ENCODE peak calls at places on chromosome 20, in five cellular contexts. L is HS-5, O is DMS153, A is GM10248, F is mammary epithelial cell. B is an unnamed sample.

GRCh38 chr20:19495905-19496703 is 262.0 kb upstream of the RIN2 start:
- DNase-seq in A (no peak), F (no peak), L (peak; percentile 19), O (no peak), B (no peak)

GRCh38 chr20:50111120-50111828 is 1.7 kb downstream of the UBE2V1 start:
- DNase-seq in O (no peak), A (no peak), L (peak; percentile 88), F (peak; percentile 78), B (no peak)

GRCh38 chr20:8464368-8464767 is 332.3 kb downstream of the PLCB1 start:
- DNase-seq in F (peak; percentile 18), O (no peak), L (no peak), A (no peak), B (peak; percentile 12)

GRCh38 chr20:33985830-33986229 is 7.9 kb upstream of the RALY start:
- DNase-seq in F (no peak), O (no peak), A (no peak), L (no peak), B (no peak)

GRCh38 chr20:57582432-57583288 is 21.8 kb downstream of the PCK1 start:
- DNase-seq in A (no peak), O (peak; percentile 5), F (no peak), L (no peak), B (no peak)

GRCh38 chr20:1375515-1375914 is 17.3 kb downstream of the FKBP1A start:
- DNase-seq in L (peak; percentile 57), A (no peak), O (no peak), F (peak; percentile 37), B (no peak)

GRCh38 chr20:25480156-25480555 is 72.7 kb downstream of the GINS1 start:
- DNase-seq in L (no peak), F (no peak), O (no peak), A (no peak), B (no peak)

GRCh38 chr20:18019068-18019467 is 38.6 kb downstream of the OVOL2 start:
- DNase-seq in O (no peak), F (no peak), L (no peak), A (peak; percentile 74), B (no peak)

GRCh38 chr20:63499333-63499969 is 568 bp upstream of the EEF1A2 start:
- DNase-seq in O (no peak), L (no peak), F (no peak), A (no peak), B (no peak)

GRCh38 chr20:57620999-57621398 is 773 bp upstream of the ZBP1 start:
- DNase-seq in F (no peak), A (no peak), O (no peak), L (no peak), B (no peak)

GRCh38 chr20:44850272-44850671 is 35.2 kb upstream of the YWHAB start:
- DNase-seq in A (no peak), O (no peak), F (no peak), L (no peak), B (no peak)

GRCh38 chr20:1813101-1813529 is 82.1 kb upstream of the SIRPA start:
- DNase-seq in O (no peak), A (no peak), L (peak; percentile 80), F (peak; percentile 84), B (no peak)

GRCh38 chr20:49697071-49697470 is 16.6 kb downstream of the B4GALT5 start:
- DNase-seq in F (no peak), O (peak; percentile 40), L (no peak), A (no peak), B (no peak)

GRCh38 chr20:25484911-25485511 is 77.5 kb downstream of the GINS1 start:
- DNase-seq in L (no peak), O (no peak), F (peak; percentile 72), A (no peak), B (peak; percentile 63)

GRCh38 chr20:23217023-23217422 is 130.9 kb upstream of the CD93 start:
- DNase-seq in A (no peak), F (no peak), O (no peak), L (no peak), B (no peak)

GRCh38 chr20:1207293-1207884 is 4.1 kb downstream of the C20orf202 start:
- DNase-seq in A (no peak), L (no peak), F (no peak), O (no peak), B (no peak)

GRCh38 chr20:47698142-47698541 is 87.1 kb downstream of the SULF2 start:
- DNase-seq in A (no peak), L (no peak), O (no peak), F (no peak), B (no peak)

GRCh38 chr20:23114018-23114417 is 27.9 kb upstream of the CD93 start:
- DNase-seq in L (no peak), A (no peak), F (no peak), O (no peak), B (no peak)